ENCODE peak calls at places on chromosomes 11 and 22, in eight cellular contexts. D, L, Z, O, K, M, Q and V are unnamed samples.

GRCh38 chr11:59551651-59552521 is 40.5 kb downstream of the OR4D9 start:
- DNase-seq in D (peak), L (no peak), Z (peak), O (peak), K (no peak), M (peak), Q (peak), V (no peak)

GRCh38 chr11:2206291-2206690 is 34.7 kb upstream of the TH start:
- DNase-seq in D (no peak), L (no peak), Z (peak), O (no peak), K (no peak), M (no peak), Q (peak), V (peak)

GRCh38 chr11:62930157-62930556 is 9.0 kb upstream of the CHRM1 start:
- DNase-seq in D (no peak), L (no peak), Z (no peak), O (no peak), K (no peak), M (no peak), Q (no peak), V (no peak)

GRCh38 chr22:49255154-49255553 is 572.5 kb downstream of the BRD1 start:
- DNase-seq in D (no peak), L (no peak), Z (no peak), O (no peak), K (no peak), M (no peak), Q (no peak), V (no peak)

GRCh38 chr11:124415356-124415923 is 9.2 kb downstream of the OR8B4 start:
- DNase-seq in D (peak), L (no peak), Z (no peak), O (no peak), K (no peak), M (peak), Q (no peak), V (no peak)

GRCh38 chr11:2886191-2886894 is 768 bp upstream of the CDKN1C start:
- DNase-seq in D (no peak), L (peak), Z (peak), O (no peak), K (peak), M (no peak), Q (peak), V (peak)

GRCh38 chr11:66530927-66531722 is 14.7 kb downstream of the ZDHHC24 start:
- DNase-seq in D (no peak), L (no peak), Z (no peak), O (no peak), K (no peak), M (no peak), Q (no peak), V (no peak)

GRCh38 chr22:19055801-19056200 is 66.4 kb downstream of the DGCR2 start:
- DNase-seq in D (no peak), L (no peak), Z (no peak), O (no peak), K (no peak), M (no peak), Q (no peak), V (no peak)

GRCh38 chr11:27234961-27235360 is 128.1 kb downstream of the CCDC34 start:
- DNase-seq in D (no peak), L (no peak), Z (no peak), O (no peak), K (no peak), M (no peak), Q (no peak), V (no peak)

GRCh38 chr22:20864186-20864908 is 5.5 kb downstream of the SNAP29 start:
- DNase-seq in D (no peak), L (no peak), Z (no peak), O (no peak), K (no peak), M (no peak), Q (no peak), V (no peak)